ENCODE peak calls at places on chromosomes 5 and 9, in ten cellular contexts. U is AG09309, D is HFF-Myc, O is ascending aorta, H is tibial nerve, J is left ventricle myocardium inferior, S is epithelial cell of esophagus, Q is spleen, B is AG04449, M is lung. Z is an unnamed sample.

GRCh38 chr9:78714591-78714990 is 417.7 kb downstream of the PSAT1 start:
- DNase-seq in U (peak; percentile 46), D (no peak), O (no peak), H (no peak), J (no peak), S (no peak), Q (no peak), B (peak; percentile 67), M (no peak), Z (peak; percentile 27)

GRCh38 chr9:70588999-70589398 is 174.5 kb upstream of the KLF9 start:
- DNase-seq in U (no peak), D (no peak), O (no peak), H (no peak), J (no peak), S (no peak), Q (no peak), B (no peak), M (no peak), Z (peak; percentile 58)

GRCh38 chr9:74447451-74448193 is 49.5 kb upstream of the RORB start:
- DNase-seq in U (no peak), D (no peak), O (no peak), H (no peak), J (no peak), S (peak; percentile 39), Q (no peak), B (no peak), M (peak; percentile 69), Z (peak; percentile 24)

GRCh38 chr5:65823820-65824445 is 101.9 kb downstream of the NLN start:
- DNase-seq in U (no peak), D (no peak), O (no peak), H (no peak), J (no peak), S (no peak), Q (no peak), B (no peak), M (no peak), Z (no peak)

GRCh38 chr5:16547200-16547842 is 69.5 kb downstream of the RETREG1 start:
- DNase-seq in U (no peak), D (no peak), O (no peak), H (no peak), J (no peak), S (no peak), Q (no peak), B (no peak), M (no peak), Z (no peak)

GRCh38 chr9:116416421-116416820 is 262.8 kb downstream of the PAPPA start:
- DNase-seq in U (no peak), D (no peak), O (no peak), H (no peak), J (no peak), S (no peak), Q (no peak), B (no peak), M (no peak), Z (no peak)

GRCh38 chr5:87132696-87133095 is 135.0 kb upstream of the RASA1 start:
- DNase-seq in U (no peak), D (no peak), O (no peak), H (no peak), J (no peak), S (peak; percentile 70), Q (no peak), B (no peak), M (no peak), Z (peak; percentile 27)

GRCh38 chr5:124825250-124825982 is 79.0 kb upstream of the ZNF608 start:
- DNase-seq in U (no peak), D (no peak), O (no peak), H (no peak), J (no peak), S (no peak), Q (peak; percentile 88), B (no peak), M (no peak), Z (no peak)

GRCh38 chr5:57853929-57854697 is 371.5 kb upstream of the ACTBL2 start:
- DNase-seq in U (no peak), D (no peak), O (no peak), H (no peak), J (no peak), S (no peak), Q (no peak), B (no peak), M (no peak), Z (no peak)

GRCh38 chr5:89313804-89314588 is 431.0 kb upstream of the MEF2C start:
- DNase-seq in U (peak; percentile 73), D (peak; percentile 97), O (no peak), H (no peak), J (no peak), S (peak; percentile 76), Q (no peak), B (peak; percentile 71), M (no peak), Z (peak; percentile 97)

GRCh38 chr9:121975801-121976277 is 117.3 kb downstream of the TTLL11 start:
- DNase-seq in U (no peak), D (no peak), O (no peak), H (no peak), J (no peak), S (peak; percentile 80), Q (no peak), B (no peak), M (peak; percentile 40), Z (peak; percentile 58)

GRCh38 chr9:4850611-4851010 is 57.9 kb downstream of the RCL1 start:
- DNase-seq in U (no peak), D (no peak), O (no peak), H (peak; percentile 28), J (no peak), S (no peak), Q (peak; percentile 84), B (no peak), M (no peak), Z (no peak)

GRCh38 chr9:38044706-38045105 is 24.3 kb downstream of the SHB start:
- DNase-seq in U (no peak), D (no peak), O (no peak), H (no peak), J (no peak), S (no peak), Q (no peak), B (no peak), M (no peak), Z (no peak)

GRCh38 chr5:76657091-76657490 is 33.9 kb upstream of the F2RL2 start:
- DNase-seq in U (no peak), D (no peak), O (no peak), H (no peak), J (no peak), S (no peak), Q (no peak), B (no peak), M (no peak), Z (no peak)

DNA sequence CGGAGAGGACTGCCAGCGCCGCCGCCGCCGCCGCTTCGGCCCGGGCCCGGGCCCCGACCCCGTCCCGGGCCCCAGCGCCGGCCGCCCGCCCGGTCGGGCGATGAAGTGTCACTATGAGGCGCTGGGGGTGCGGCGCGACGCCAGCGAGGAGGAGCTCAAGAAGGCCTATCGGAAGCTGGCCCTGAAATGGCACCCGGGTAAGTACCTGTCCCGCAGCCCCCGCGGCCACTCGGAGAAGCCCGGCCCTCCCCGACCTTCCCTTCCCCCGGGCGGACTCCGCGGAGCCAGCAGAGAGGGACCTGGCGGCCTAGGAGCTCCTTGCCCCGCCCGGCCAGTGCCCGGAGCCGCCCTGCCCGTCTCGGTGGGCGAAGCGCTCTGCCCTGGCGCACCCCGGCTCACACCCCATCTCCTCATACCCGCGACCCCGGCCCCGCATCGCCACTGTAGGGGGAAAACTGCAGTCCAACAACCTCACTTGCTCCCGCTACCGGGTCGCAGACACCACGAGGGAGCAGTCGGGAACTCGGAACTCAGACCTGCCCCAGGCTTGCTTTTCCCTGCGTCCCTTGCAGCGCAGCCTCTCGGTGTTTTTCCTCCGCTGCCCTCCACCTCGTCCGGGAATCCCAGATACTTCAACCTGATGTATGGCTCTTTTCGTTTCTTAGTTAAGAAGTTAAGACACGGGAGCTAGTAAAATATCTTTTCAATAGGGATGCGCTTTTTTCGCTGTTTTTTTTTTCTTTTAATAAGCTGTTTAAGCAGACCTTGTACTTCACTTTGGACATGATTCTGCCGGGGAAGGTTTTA is 564 bp downstream of the DNAJC21 start:
- DNase-seq in U (no peak), D (no peak), O (peak; percentile 64), H (peak; percentile 73), J (peak; percentile 92), S (peak; percentile 91), Q (peak; percentile 97), B (no peak), M (peak; percentile 92), Z (peak; percentile 70)
- TF ChIP-seq CTCF in U (no peak), D (no peak), O (peak; percentile 5), H (no peak), J (no peak), S (no peak), Q (no peak), B (no peak), M (no peak), Z (no peak)

GRCh38 chr5:93249651-93250289 is 331.2 kb downstream of the NR2F1-AS1 start:
- DNase-seq in U (no peak), D (no peak), O (no peak), H (no peak), J (no peak), S (peak; percentile 21), Q (no peak), B (no peak), M (no peak), Z (peak; percentile 22)
- H3K4me3 ChIP-seq in U (no peak overlapping the region), D (no peak overlapping the region), O (peak overlapping the region; percentile 53), H (peak overlapping the region; percentile 48), J (peak overlapping the region; percentile 37), S (no peak overlapping the region), Q (no peak overlapping the region), B (no peak overlapping the region), M (no peak overlapping the region), Z (peak overlapping the region; percentile 34)

GRCh38 chr5:176744584-176744965 is 65.8 kb upstream of the UNC5A start:
- DNase-seq in U (no peak), D (no peak), O (no peak), H (no peak), J (no peak), S (no peak), Q (no peak), B (no peak), M (no peak), Z (peak; percentile 3)
- TF ChIP-seq CTCF in U (peak; percentile 12), D (peak; percentile 28), O (no peak), H (no peak), J (no peak), S (peak; percentile 25), Q (no peak), B (peak; percentile 10), M (no peak), Z (peak; percentile 21)

GRCh38 chr9:131238402-131239021 is 37.8 kb downstream of the FAM78A start:
- DNase-seq in U (no peak), D (no peak), O (no peak), H (no peak), J (peak; percentile 50), S (no peak), Q (peak; percentile 86), B (no peak), M (no peak), Z (no peak)

GRCh38 chr9:131236761-131237160 is 39.5 kb downstream of the FAM78A start:
- DNase-seq in U (no peak), D (no peak), O (no peak), H (no peak), J (no peak), S (no peak), Q (no peak), B (no peak), M (no peak), Z (no peak)

GRCh38 chr9:131236161-131236560 is 40.1 kb downstream of the FAM78A start:
- DNase-seq in U (no peak), D (no peak), O (no peak), H (no peak), J (no peak), S (no peak), Q (no peak), B (no peak), M (no peak), Z (no peak)

GRCh38 chr9:131237931-131238401 is 38.3 kb downstream of the FAM78A start:
- DNase-seq in U (peak; percentile 68), D (peak; percentile 16), O (peak; percentile 42), H (peak; percentile 40), J (peak; percentile 72), S (peak; percentile 60), Q (peak; percentile 95), B (peak; percentile 67), M (peak; percentile 73), Z (peak; percentile 81)

GRCh38 chr9:131237311-131237710 is 39.0 kb downstream of the FAM78A start:
- DNase-seq in U (no peak), D (no peak), O (no peak), H (no peak), J (no peak), S (no peak), Q (no peak), B (no peak), M (no peak), Z (no peak)
- H3K4me3 ChIP-seq in U (no peak overlapping the region), D (no peak overlapping the region), O (no peak overlapping the region), H (no peak overlapping the region), J (no peak overlapping the region), S (no peak overlapping the region), Q (no peak overlapping the region), B (no peak overlapping the region), M (no peak overlapping the region), Z (no peak overlapping the region)